ENCODE peak calls at places on chromosomes 4 and X, in four cellular contexts. One of them, this sample, is unnamed.
A peak's percentile ranks its signal among the peaks of the same experiment; 100 is the strongest.

GRCh38 chr4:68267433-68267944 is 22.0 kb upstream of the TMPRSS11B start:
- DNase-seq in H9: no peak
- DNase-seq in suprapubic skin: no peak
- DNase-seq in upper lobe of right lung: no peak
- DNase-seq in this sample: no peak

GRCh38 chr4:164876680-164877324 is at the start of gene APELA:
- DNase-seq in H9: no peak
- DNase-seq in suprapubic skin: no peak
- DNase-seq in upper lobe of right lung: no peak
- DNase-seq in this sample: no peak

GRCh38 chrX:110055616-110056015 is 52.7 kb downstream of the TMEM164 start:
- DNase-seq in H9: no peak
- DNase-seq in suprapubic skin: no peak
- DNase-seq in upper lobe of right lung: no peak
- DNase-seq in this sample: no peak

GRCh38 chr4:77434299-77435092 is 171.1 kb upstream of the CXCL13 start:
- DNase-seq in H9: no peak
- DNase-seq in suprapubic skin: no peak
- DNase-seq in upper lobe of right lung: no peak
- DNase-seq in this sample: no peak

GRCh38 chrX:70454441-70455365 is 10.1 kb downstream of the DLG3 start:
- DNase-seq in H9: peak; percentile 95
- DNase-seq in suprapubic skin: no peak
- DNase-seq in upper lobe of right lung: peak; percentile 91
- DNase-seq in this sample: peak; percentile 81

GRCh38 chr4:170025523-170026252 is 507 bp downstream of the MFAP3L start:
- DNase-seq in H9: no peak
- DNase-seq in suprapubic skin: peak; percentile 69
- DNase-seq in upper lobe of right lung: no peak
- DNase-seq in this sample: peak; percentile 8

GRCh38 chrX:6685489-6685888 is 150.6 kb upstream of the VCX3A start:
- DNase-seq in H9: no peak
- DNase-seq in suprapubic skin: no peak
- DNase-seq in upper lobe of right lung: no peak
- DNase-seq in this sample: no peak

GRCh38 chr4:141636771-141637460 is 533 bp downstream of the IL15 start:
- DNase-seq in H9: peak; percentile 61
- DNase-seq in suprapubic skin: peak; percentile 60
- DNase-seq in upper lobe of right lung: peak; percentile 77
- DNase-seq in this sample: peak; percentile 9

GRCh38 chr4:88675543-88675942 is 22.1 kb downstream of the NAP1L5 start:
- DNase-seq in H9: no peak
- DNase-seq in suprapubic skin: no peak
- DNase-seq in upper lobe of right lung: no peak
- DNase-seq in this sample: no peak

GRCh38 chr4:28093071-28093470 is 1232.4 kb downstream of the STIM2 start:
- DNase-seq in H9: no peak
- DNase-seq in suprapubic skin: no peak
- DNase-seq in upper lobe of right lung: no peak
- DNase-seq in this sample: no peak
- H3K27ac ChIP-seq in H9: no peak overlapping the region
- H3K27ac ChIP-seq in suprapubic skin: no peak overlapping the region
- H3K27ac ChIP-seq in upper lobe of right lung: no peak overlapping the region
- H3K27ac ChIP-seq in this sample: no peak overlapping the region

DNA sequence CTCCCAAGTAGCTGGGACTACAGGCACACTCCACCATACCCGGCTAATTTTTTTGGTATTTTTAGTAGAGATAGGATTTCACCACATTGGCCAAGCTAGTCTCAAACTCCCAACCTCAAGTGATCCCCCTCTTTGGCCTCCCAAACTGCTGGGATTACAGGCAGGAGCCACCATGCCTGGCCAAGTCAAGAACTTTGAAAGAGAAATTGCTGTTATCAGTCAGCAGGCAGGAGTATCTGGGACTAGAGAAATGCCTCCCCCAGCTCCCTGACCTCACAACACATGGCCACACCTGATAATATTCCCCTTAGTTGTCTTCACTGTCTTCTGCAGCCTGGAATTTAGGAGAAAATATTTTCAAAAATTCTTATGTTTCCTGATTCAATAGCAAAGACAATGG is 7.4 kb downstream of the TXK start:
- DNase-seq in H9: no peak
- DNase-seq in suprapubic skin: no peak
- DNase-seq in upper lobe of right lung: no peak
- DNase-seq in this sample: no peak
- H3K27ac ChIP-seq in H9: peak overlapping the region; percentile 58
- H3K27ac ChIP-seq in suprapubic skin: no peak overlapping the region
- H3K27ac ChIP-seq in upper lobe of right lung: no peak overlapping the region
- H3K27ac ChIP-seq in this sample: no peak overlapping the region

DNA sequence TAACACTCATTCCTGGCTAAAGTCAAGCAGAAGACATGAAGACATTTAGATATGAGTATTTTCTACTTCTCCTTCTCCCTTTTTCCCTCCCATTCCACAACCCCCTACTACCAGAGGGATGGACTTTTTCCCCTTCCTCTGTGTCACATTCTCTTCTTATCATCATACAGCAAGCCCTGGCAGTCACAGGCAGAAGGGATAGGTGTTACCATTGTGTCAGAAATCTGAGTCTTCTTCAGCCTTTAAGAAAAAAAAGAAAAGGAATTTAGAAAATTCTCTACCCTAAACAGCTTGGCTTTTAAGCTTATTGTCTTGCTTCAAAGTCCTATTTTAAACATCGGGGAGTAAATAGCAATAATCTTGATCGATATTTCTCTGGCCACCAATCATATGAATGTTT is 30.8 kb upstream of the ADH1C start:
- DNase-seq in H9: no peak
- DNase-seq in suprapubic skin: no peak
- DNase-seq in upper lobe of right lung: no peak
- DNase-seq in this sample: no peak
- H3K27ac ChIP-seq in H9: no peak overlapping the region
- H3K27ac ChIP-seq in suprapubic skin: peak overlapping the region; percentile 78
- H3K27ac ChIP-seq in upper lobe of right lung: peak overlapping the region; percentile 65
- H3K27ac ChIP-seq in this sample: peak overlapping the region; percentile 63

GRCh38 chr4:15714141-15714540 is 11.3 kb downstream of the BST1 start:
- DNase-seq in H9: no peak
- DNase-seq in suprapubic skin: no peak
- DNase-seq in upper lobe of right lung: no peak
- DNase-seq in this sample: no peak
- H3K27ac ChIP-seq in H9: no peak overlapping the region
- H3K27ac ChIP-seq in suprapubic skin: no peak overlapping the region
- H3K27ac ChIP-seq in upper lobe of right lung: no peak overlapping the region
- H3K27ac ChIP-seq in this sample: no peak overlapping the region

DNA sequence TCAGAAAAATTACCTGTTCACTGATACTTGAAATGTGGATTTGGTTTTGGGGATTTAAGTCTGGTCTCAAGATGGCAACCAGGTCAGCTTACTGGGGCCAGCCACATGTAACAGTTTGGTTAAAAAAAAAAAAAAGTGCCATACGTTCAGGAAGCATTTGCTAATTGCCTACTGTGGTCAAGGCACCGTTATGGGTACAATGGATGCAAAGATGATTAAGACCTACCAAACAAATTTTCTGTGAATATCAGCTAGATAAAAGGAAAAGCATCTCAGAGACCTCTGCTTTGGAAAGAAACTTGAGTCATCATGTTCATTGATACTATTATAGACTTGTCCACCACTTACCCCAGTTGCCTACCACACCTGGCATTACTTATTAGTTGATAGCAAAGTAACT is 80.9 kb downstream of the FNIP2 start:
- DNase-seq in H9: no peak
- DNase-seq in suprapubic skin: no peak
- DNase-seq in upper lobe of right lung: no peak
- DNase-seq in this sample: no peak
- H3K27ac ChIP-seq in H9: no peak overlapping the region
- H3K27ac ChIP-seq in suprapubic skin: no peak overlapping the region
- H3K27ac ChIP-seq in upper lobe of right lung: no peak overlapping the region
- H3K27ac ChIP-seq in this sample: no peak overlapping the region

DNA sequence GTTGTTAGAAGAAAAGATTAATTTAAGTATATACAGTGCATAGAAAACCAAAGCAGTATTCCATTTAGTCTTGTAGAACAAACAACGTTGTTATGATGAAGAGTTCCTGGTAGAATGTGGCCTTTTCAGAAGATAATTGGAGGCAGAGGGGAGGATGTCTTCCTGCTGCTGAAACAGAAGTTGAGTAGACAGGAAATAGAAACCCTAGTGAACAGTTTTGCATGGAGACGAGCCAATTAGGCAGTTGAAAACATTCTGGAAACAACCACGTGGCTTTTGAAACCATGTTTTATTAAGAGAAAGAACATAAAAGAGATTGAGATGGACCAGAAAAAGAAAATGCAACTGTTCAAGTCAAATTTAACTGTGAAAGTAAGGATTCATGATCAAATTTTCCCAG is 325.2 kb downstream of the CAMK2D start:
- DNase-seq in H9: no peak
- DNase-seq in suprapubic skin: no peak
- DNase-seq in upper lobe of right lung: no peak
- DNase-seq in this sample: no peak
- H3K27ac ChIP-seq in H9: no peak overlapping the region
- H3K27ac ChIP-seq in suprapubic skin: peak overlapping the region; percentile 67
- H3K27ac ChIP-seq in upper lobe of right lung: peak overlapping the region; percentile 20
- H3K27ac ChIP-seq in this sample: no peak overlapping the region